ENCODE peak calls at places on chromosomes 16 and 17, in six cellular contexts. C, J, Z, V, Y and W are unnamed samples.

GRCh38 chr16:734981-735881 is 5.6 kb downstream of the CIAO3 start:
- DNase-seq in C (peak; percentile 73), J (no peak), Z (no peak), V (no peak), Y (no peak), W (no peak)

GRCh38 chr17:4772235-4772613 is 538 bp downstream of the TM4SF5 start:
- DNase-seq in C (no peak), J (no peak), Z (no peak), V (no peak), Y (no peak), W (no peak)

GRCh38 chr17:42743595-42744282 is 1.1 kb downstream of the EZH1 start:
- DNase-seq in C (peak; percentile 28), J (no peak), Z (no peak), V (no peak), Y (peak; percentile 16), W (no peak)

GRCh38 chr16:53282975-53283946 is 151.0 kb upstream of the RBL2 start:
- DNase-seq in C (no peak), J (no peak), Z (peak; percentile 18), V (no peak), Y (peak; percentile 51), W (peak; percentile 60)

GRCh38 chr17:72514321-72514861 is 393.6 kb downstream of the SOX9 start:
- DNase-seq in C (no peak), J (no peak), Z (no peak), V (no peak), Y (no peak), W (no peak)

GRCh38 chr17:43338886-43339516 is 59.8 kb upstream of the ARL4D start:
- DNase-seq in C (peak; percentile 85), J (peak; percentile 77), Z (no peak), V (no peak), Y (peak; percentile 55), W (peak; percentile 38)

GRCh38 chr17:38533241-38533640 is 72.5 kb downstream of the SRCIN1 start:
- DNase-seq in C (no peak), J (no peak), Z (no peak), V (no peak), Y (no peak), W (no peak)

GRCh38 chr17:48244121-48244711 is 136.7 kb downstream of the SNX11 start:
- DNase-seq in C (no peak), J (no peak), Z (peak; percentile 36), V (no peak), Y (peak; percentile 18), W (peak; percentile 48)

GRCh38 chr16:1688807-1689560 is 10.9 kb downstream of the JPT2 start:
- DNase-seq in C (peak; percentile 23), J (peak; percentile 57), Z (peak; percentile 68), V (no peak), Y (peak; percentile 95), W (no peak)

GRCh38 chr17:76156662-76156991 is 15.6 kb upstream of the FOXJ1 start:
- DNase-seq in C (no peak), J (no peak), Z (no peak), V (no peak), Y (no peak), W (no peak)

GRCh38 chr16:66335704-66336329 is 30.7 kb upstream of the CDH5 start:
- DNase-seq in C (peak; percentile 57), J (no peak), Z (peak; percentile 62), V (no peak), Y (peak; percentile 33), W (peak; percentile 28)

GRCh38 chr16:1642148-1642547 is 30.0 kb downstream of the CRAMP1 start:
- DNase-seq in C (no peak), J (no peak), Z (no peak), V (no peak), Y (no peak), W (no peak)

GRCh38 chr16:88993006-88993787 is 16.2 kb upstream of the CBFA2T3 start:
- DNase-seq in C (peak; percentile 78), J (no peak), Z (no peak), V (no peak), Y (no peak), W (no peak)

GRCh38 chr16:30720086-30720485 is 21.1 kb downstream of the SRCAP start:
- DNase-seq in C (no peak), J (no peak), Z (no peak), V (no peak), Y (no peak), W (no peak)

GRCh38 chr17:4230142-4230541 is 33.6 kb downstream of the ANKFY1 start:
- DNase-seq in C (no peak), J (peak; percentile 57), Z (peak; percentile 96), V (no peak), Y (peak; percentile 81), W (peak; percentile 96)

GRCh38 chr16:80665356-80665755 is 124.6 kb downstream of the DYNLRB2 start:
- DNase-seq in C (no peak), J (no peak), Z (no peak), V (no peak), Y (no peak), W (no peak)

GRCh38 chr16:68640972-68641371 is 4.1 kb upstream of the CDH3 start:
- DNase-seq in C (no peak), J (no peak), Z (no peak), V (no peak), Y (peak; percentile 90), W (peak; percentile 32)

GRCh38 chr17:42586514-42587230 is 9.1 kb upstream of the PSMC3IP start:
- DNase-seq in C (no peak), J (no peak), Z (no peak), V (peak; percentile 64), Y (peak; percentile 97), W (no peak)

GRCh38 chr17:65064452-65065019 is 8.0 kb upstream of the GNA13 start:
- DNase-seq in C (no peak), J (no peak), Z (no peak), V (no peak), Y (peak; percentile 96), W (no peak)

GRCh38 chr16:80060470-80060869 is 459.9 kb upstream of the MAF start:
- DNase-seq in C (no peak), J (no peak), Z (no peak), V (no peak), Y (no peak), W (no peak)

GRCh38 chr16:75002474-75002873 is 3.6 kb downstream of the ZNRF1 start:
- DNase-seq in C (no peak), J (no peak), Z (no peak), V (no peak), Y (no peak), W (no peak)

GRCh38 chr17:81577278-81578000 is 25.3 kb upstream of the FAAP100 start:
- DNase-seq in C (no peak), J (no peak), Z (no peak), V (no peak), Y (peak; percentile 36), W (no peak)

GRCh38 chr17:79797492-79798295 is 817 bp upstream of the CBX8 start:
- DNase-seq in C (peak; percentile 89), J (peak; percentile 63), Z (no peak), V (peak; percentile 50), Y (no peak), W (no peak)

GRCh38 chr16:85828166-85828565 is 28.7 kb downstream of the COX4I1 start:
- DNase-seq in C (no peak), J (no peak), Z (no peak), V (no peak), Y (no peak), W (no peak)

GRCh38 chr16:85824161-85825135 is 25.0 kb downstream of the COX4I1 start:
- DNase-seq in C (no peak), J (no peak), Z (no peak), V (no peak), Y (no peak), W (no peak)

GRCh38 chr16:85823328-85823920 is 23.9 kb downstream of the COX4I1 start:
- DNase-seq in C (no peak), J (no peak), Z (no peak), V (no peak), Y (no peak), W (no peak)

GRCh38 chr16:85826686-85827247 is 27.3 kb downstream of the COX4I1 start:
- DNase-seq in C (no peak), J (no peak), Z (no peak), V (no peak), Y (no peak), W (no peak)

GRCh38 chr16:85825326-85825725 is 25.8 kb downstream of the COX4I1 start:
- DNase-seq in C (no peak), J (no peak), Z (no peak), V (no peak), Y (no peak), W (no peak)
- TF ChIP-seq CTCF in C (no peak), J (no peak), Z (no peak), V (peak; percentile 53), Y (no peak), W (no peak)

DNA sequence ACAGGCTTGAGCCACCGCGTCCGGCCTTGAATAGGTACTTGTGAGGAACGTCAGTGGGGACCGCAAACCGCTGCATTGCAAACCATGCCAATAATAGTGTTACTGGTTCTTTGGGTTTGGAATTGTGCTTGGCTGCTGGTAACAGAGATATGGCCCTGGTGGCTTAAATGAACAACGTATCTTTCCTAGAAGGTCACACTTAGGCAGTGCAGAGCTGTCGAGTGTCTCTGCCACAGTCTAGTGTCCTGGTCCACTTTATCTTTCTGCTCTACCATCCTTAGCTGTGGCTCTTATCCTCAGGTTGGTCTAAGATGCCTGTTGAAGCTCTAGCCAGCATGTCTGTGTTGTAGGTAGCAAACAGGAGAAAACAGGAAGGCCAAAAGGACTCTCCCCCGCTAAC is 262.1 kb downstream of the SNX29 start:
- DNase-seq in C (no peak), J (no peak), Z (no peak), V (no peak), Y (no peak), W (no peak)
- H3K4me3 ChIP-seq in C (no peak overlapping the region), J (no peak overlapping the region), Z (no peak overlapping the region), V (no peak overlapping the region), Y (no peak overlapping the region), W (no peak overlapping the region)

DNA sequence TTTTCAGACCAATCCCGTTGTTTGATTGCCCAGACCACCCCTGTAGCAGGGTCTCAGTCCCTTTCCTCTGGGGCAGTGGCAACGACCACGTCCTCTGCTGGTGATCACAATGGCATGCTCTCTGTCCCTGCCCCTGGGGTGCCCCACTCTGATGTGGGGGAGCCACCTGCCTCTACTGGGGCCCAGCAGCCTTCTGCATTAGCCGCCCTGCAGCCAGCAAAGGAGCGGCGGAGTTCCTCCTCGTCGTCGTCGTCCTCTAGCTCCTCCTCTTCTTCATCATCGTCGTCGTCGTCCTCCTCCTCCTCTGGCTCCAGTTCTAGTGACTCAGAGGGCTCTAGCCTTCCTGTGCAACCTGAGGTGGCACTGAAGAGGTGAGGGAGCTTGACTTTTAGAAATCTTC is 9.2 kb downstream of the ELOB start:
- DNase-seq in C (peak; percentile 66), J (no peak), Z (no peak), V (no peak), Y (peak; percentile 62), W (no peak)
- TF ChIP-seq CTCF in C (no peak), J (no peak), Z (no peak), V (no peak), Y (no peak), W (no peak)

GRCh38 chr17:58338454-58338841 is 9.9 kb upstream of the TSPOAP1 start:
- DNase-seq in C (no peak), J (no peak), Z (no peak), V (no peak), Y (no peak), W (no peak)

GRCh38 chr17:58341861-58342475 is 10.0 kb downstream of the SUPT4H1 start:
- DNase-seq in C (no peak), J (no peak), Z (no peak), V (no peak), Y (no peak), W (no peak)

GRCh38 chr17:58338907-58339774 is 10.5 kb upstream of the TSPOAP1 start:
- DNase-seq in C (peak; percentile 93), J (no peak), Z (no peak), V (peak; percentile 90), Y (no peak), W (peak; percentile 64)

GRCh38 chr17:58340623-58340876 is 11.5 kb downstream of the SUPT4H1 start:
- DNase-seq in C (no peak), J (no peak), Z (no peak), V (no peak), Y (no peak), W (no peak)

GRCh38 chr17:58339775-58340622 is 11.4 kb upstream of the TSPOAP1 start:
- DNase-seq in C (peak; percentile 51), J (no peak), Z (no peak), V (peak; percentile 29), Y (no peak), W (no peak)
- H3K4me3 ChIP-seq in C (peak overlapping the region; percentile 37), J (no peak overlapping the region), Z (no peak overlapping the region), V (peak overlapping the region; percentile 82), Y (no peak overlapping the region), W (no peak overlapping the region)